ENCODE peak calls at places on chromosome 20, in nine cellular contexts. W, C, R, J, F, L, H, O and G are unnamed samples.

GRCh38 chr20:63546686-63547483 is 664 bp downstream of the SRMS start:
- DNase-seq in W (no peak), C (no peak), R (no peak), J (no peak), F (no peak), L (no peak), H (no peak), O (no peak), G (no peak)

GRCh38 chr20:26208296-26209091 is 511.8 kb upstream of the ZNF337 start:
- DNase-seq in W (no peak), C (peak), R (peak), J (peak), F (peak), L (peak), H (no peak), O (peak), G (peak)

GRCh38 chr20:37096415-37097039 is 730 bp upstream of the RBL1 start:
- DNase-seq in W (no peak), C (no peak), R (no peak), J (no peak), F (no peak), L (no peak), H (no peak), O (no peak), G (no peak)

GRCh38 chr20:57567471-57568079 is 6.7 kb downstream of the PCK1 start:
- DNase-seq in W (no peak), C (no peak), R (no peak), J (no peak), F (no peak), L (no peak), H (no peak), O (no peak), G (no peak)

GRCh38 chr20:57941121-57941522 is 231.3 kb upstream of the PMEPA1 start:
- DNase-seq in W (no peak), C (no peak), R (no peak), J (no peak), F (no peak), L (no peak), H (no peak), O (no peak), G (peak)

GRCh38 chr20:61442075-61442670 is 190.1 kb downstream of the CDH4 start:
- DNase-seq in W (no peak), C (no peak), R (no peak), J (no peak), F (no peak), L (no peak), H (no peak), O (no peak), G (no peak)

GRCh38 chr20:9660236-9660868 is 146.0 kb downstream of the LAMP5 start:
- DNase-seq in W (peak), C (no peak), R (peak), J (peak), F (no peak), L (no peak), H (peak), O (peak), G (no peak)

GRCh38 chr20:45459606-45460005 is 9.9 kb upstream of the WFDC2 start:
- DNase-seq in W (no peak), C (no peak), R (peak), J (no peak), F (no peak), L (no peak), H (no peak), O (no peak), G (no peak)

GRCh38 chr20:45976132-45976531 is 4.1 kb upstream of the ZNF335 start:
- DNase-seq in W (no peak), C (no peak), R (no peak), J (no peak), F (no peak), L (no peak), H (no peak), O (no peak), G (peak)

GRCh38 chr20:58647814-58648501 is 3.1 kb upstream of the STX16 start:
- DNase-seq in W (no peak), C (no peak), R (peak), J (no peak), F (no peak), L (no peak), H (no peak), O (no peak), G (no peak)

DNA sequence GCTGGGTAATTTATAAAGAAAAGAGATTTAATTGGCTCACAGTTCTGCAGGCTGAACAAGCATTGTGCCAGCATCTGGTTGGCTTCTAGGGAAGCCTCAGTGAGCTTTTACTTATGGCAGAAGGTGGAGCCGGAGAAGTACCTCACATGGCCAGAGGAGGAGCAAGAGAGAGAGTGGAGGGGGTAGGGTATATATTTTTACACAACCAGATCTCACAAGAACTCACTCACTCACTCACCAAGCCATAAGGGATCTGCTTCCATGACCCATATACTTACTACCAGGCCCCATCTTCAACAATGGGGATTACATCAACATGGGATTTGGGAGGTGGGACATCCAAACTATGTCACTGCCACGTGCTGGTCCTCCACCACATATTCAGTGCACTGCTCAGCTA is 152.6 kb upstream of the PRND start:
- DNase-seq in W (no peak), C (no peak), R (no peak), J (no peak), F (no peak), L (no peak), H (no peak), O (no peak), G (no peak)
- TF ChIP-seq CTCF in W (peak), C (no peak), R (no peak), J (no peak), F (no peak), L (no peak), H (peak), O (peak), G (peak)

GRCh38 chr20:5973971-5974370 is 23.5 kb downstream of the MCM8 start:
- DNase-seq in W (no peak), C (no peak), R (no peak), J (no peak), F (no peak), L (no peak), H (no peak), O (no peak), G (no peak)
- TF ChIP-seq CTCF in W (no peak), C (no peak), R (no peak), J (no peak), F (no peak), L (no peak), H (no peak), O (no peak), G (no peak)

GRCh38 chr20:48951041-48951440 is 29.5 kb downstream of the ARFGEF2 start:
- DNase-seq in W (no peak), C (no peak), R (no peak), J (no peak), F (no peak), L (no peak), H (no peak), O (no peak), G (no peak)

GRCh38 chr20:48948612-48949011 is 27.1 kb downstream of the ARFGEF2 start:
- DNase-seq in W (no peak), C (no peak), R (no peak), J (no peak), F (no peak), L (no peak), H (no peak), O (no peak), G (no peak)

GRCh38 chr20:48952656-48953055 is 31.1 kb downstream of the ARFGEF2 start:
- DNase-seq in W (no peak), C (no peak), R (no peak), J (no peak), F (no peak), L (no peak), H (no peak), O (no peak), G (no peak)

GRCh38 chr20:48951646-48952045 is 30.1 kb downstream of the ARFGEF2 start:
- DNase-seq in W (no peak), C (no peak), R (no peak), J (no peak), F (no peak), L (no peak), H (no peak), O (no peak), G (no peak)

DNA sequence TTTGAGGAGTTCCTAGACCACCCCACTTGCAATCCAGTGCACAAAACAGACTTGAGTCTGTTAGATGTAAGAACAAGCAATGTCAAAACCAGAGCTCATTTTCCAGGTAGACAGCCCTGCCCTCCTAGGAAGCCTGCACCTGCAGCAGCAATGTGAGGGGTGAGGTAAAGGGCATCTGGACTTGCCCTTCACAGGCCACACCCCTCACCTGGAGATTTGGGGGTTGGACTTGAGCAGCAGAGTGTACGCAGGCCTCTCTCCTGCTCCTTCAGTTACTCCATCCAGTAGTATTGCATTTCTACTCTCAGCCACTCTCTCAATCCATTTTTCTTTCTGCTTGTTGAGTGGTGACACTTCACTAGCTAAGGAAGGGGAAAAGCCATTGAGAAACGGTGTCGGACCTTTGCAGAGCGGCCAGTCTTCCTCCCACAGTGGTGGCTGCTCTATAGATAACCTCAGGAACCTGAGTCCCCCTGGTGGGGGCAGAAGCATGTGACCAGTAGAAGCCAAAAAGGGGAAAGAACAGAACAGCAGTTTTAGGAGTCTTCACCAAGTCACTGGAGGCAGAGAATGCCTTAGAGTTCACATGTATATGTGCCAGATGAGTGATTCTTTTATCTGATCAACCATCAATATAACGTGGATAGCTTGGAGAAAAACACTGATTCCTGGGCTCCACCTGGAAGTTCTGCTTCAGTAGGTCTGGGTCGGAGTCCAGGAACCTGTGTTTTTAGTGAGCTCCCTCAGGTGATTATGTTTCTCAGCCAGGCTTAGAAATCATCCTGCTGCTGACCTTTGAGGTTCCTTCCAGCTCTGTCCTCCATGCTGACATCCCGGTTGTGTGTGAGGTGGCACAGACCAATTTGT is 28.0 kb downstream of the ARFGEF2 start:
- DNase-seq in W (no peak), C (no peak), R (no peak), J (no peak), F (no peak), L (no peak), H (no peak), O (no peak), G (no peak)
- TF ChIP-seq CTCF in W (no peak), C (no peak), R (no peak), J (no peak), F (no peak), L (no peak), H (no peak), O (peak), G (no peak)

GRCh38 chr20:44253528-44253927 is 6.4 kb downstream of the GDAP1L1 start:
- DNase-seq in W (no peak), C (no peak), R (no peak), J (no peak), F (no peak), L (no peak), H (no peak), O (no peak), G (no peak)
- TF ChIP-seq CTCF in W (peak), C (no peak), R (no peak), J (no peak), F (no peak), L (no peak), H (no peak), O (no peak), G (peak)

GRCh38 chr20:47950557-47951283 is 165.4 kb upstream of the SULF2 start:
- DNase-seq in W (no peak), C (no peak), R (no peak), J (no peak), F (no peak), L (no peak), H (no peak), O (no peak), G (no peak)

GRCh38 chr20:47952165-47952564 is 166.9 kb upstream of the SULF2 start:
- DNase-seq in W (no peak), C (no peak), R (no peak), J (no peak), F (no peak), L (no peak), H (no peak), O (no peak), G (no peak)

GRCh38 chr20:47949230-47949629 is 163.9 kb upstream of the SULF2 start:
- DNase-seq in W (no peak), C (no peak), R (no peak), J (no peak), F (no peak), L (no peak), H (peak), O (no peak), G (no peak)

GRCh38 chr20:47951521-47951951 is 166.3 kb upstream of the SULF2 start:
- DNase-seq in W (no peak), C (no peak), R (no peak), J (no peak), F (no peak), L (no peak), H (peak), O (no peak), G (no peak)

DNA sequence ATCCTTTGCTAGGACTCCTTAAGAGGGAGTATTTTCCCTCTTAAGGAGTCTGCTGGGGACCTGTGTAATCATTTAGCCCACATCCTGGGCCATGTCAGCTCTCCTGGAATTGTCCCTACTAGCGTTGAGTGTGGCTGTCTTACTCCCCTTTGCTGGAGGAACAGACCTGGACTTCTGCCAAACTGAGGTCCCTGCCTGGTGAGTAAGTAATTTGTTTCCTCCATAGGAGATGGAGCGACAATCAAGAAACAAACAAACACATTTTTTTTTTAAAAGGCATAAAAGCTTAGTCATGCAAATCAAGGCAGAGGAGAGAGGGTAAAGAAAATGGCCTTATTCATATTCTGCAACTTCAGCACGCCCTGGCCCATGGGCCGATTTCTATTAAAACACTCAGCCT is 164.8 kb upstream of the SULF2 start:
- DNase-seq in W (no peak), C (no peak), R (no peak), J (no peak), F (no peak), L (no peak), H (peak), O (no peak), G (no peak)
- TF ChIP-seq CTCF in W (no peak), C (no peak), R (no peak), J (no peak), F (no peak), L (no peak), H (no peak), O (no peak), G (peak)

GRCh38 chr20:6558361-6558760 is 209.1 kb upstream of the BMP2 start:
- DNase-seq in W (no peak), C (no peak), R (peak), J (no peak), F (no peak), L (no peak), H (peak), O (no peak), G (no peak)
- TF ChIP-seq CTCF in W (peak), C (no peak), R (no peak), J (no peak), F (no peak), L (no peak), H (no peak), O (no peak), G (peak)